ENCODE peak calls at places on chromosomes 13 and 19, in seven cellular contexts. One of them, this sample, is unnamed.
A peak's percentile ranks its signal among the peaks of the same experiment; 100 is the strongest.

GRCh38 chr19:18883530-18884304 is 12.2 kb downstream of the CERS1 start:
- DNase-seq in HCT116: no peak
- DNase-seq in PC-3: no peak
- DNase-seq in GM23248: no peak
- DNase-seq in neural progenitor cell: no peak
- DNase-seq in hepatocyte: no peak
- DNase-seq in GM23338: no peak
- DNase-seq in this sample: peak; percentile 1

GRCh38 chr19:10517760-10518443 is 655 bp upstream of the S1PR5 start:
- DNase-seq in HCT116: no peak
- DNase-seq in GM23248: peak; percentile 62
- DNase-seq in neural progenitor cell: peak; percentile 39
- DNase-seq in hepatocyte: peak; percentile 19
- DNase-seq in GM23338: peak; percentile 57
- DNase-seq in PC-3: peak; percentile 41
- DNase-seq in this sample: no peak

GRCh38 chr13:33070713-33071112 is 54.5 kb downstream of the KL start:
- DNase-seq in HCT116: no peak
- DNase-seq in hepatocyte: no peak
- DNase-seq in GM23338: no peak
- DNase-seq in neural progenitor cell: no peak
- DNase-seq in GM23248: peak; percentile 21
- DNase-seq in PC-3: peak; percentile 64
- DNase-seq in this sample: no peak

GRCh38 chr13:113897161-113897560 is 33.3 kb upstream of the GAS6 start:
- DNase-seq in GM23248: peak; percentile 98
- DNase-seq in PC-3: peak; percentile 92
- DNase-seq in neural progenitor cell: no peak
- DNase-seq in GM23338: no peak
- DNase-seq in HCT116: no peak
- DNase-seq in hepatocyte: no peak
- DNase-seq in this sample: peak; percentile 2

GRCh38 chr19:47124937-47125668 is 5.5 kb upstream of the SAE1 start:
- DNase-seq in HCT116: peak; percentile 85
- DNase-seq in PC-3: peak; percentile 86
- DNase-seq in neural progenitor cell: peak; percentile 83
- DNase-seq in hepatocyte: peak; percentile 86
- DNase-seq in GM23248: peak; percentile 81
- DNase-seq in GM23338: peak; percentile 96
- DNase-seq in this sample: peak; percentile 55

GRCh38 chr19:30444686-30445232 is 72.6 kb downstream of the ZNF536 start:
- DNase-seq in GM23248: no peak
- DNase-seq in hepatocyte: no peak
- DNase-seq in GM23338: no peak
- DNase-seq in neural progenitor cell: no peak
- DNase-seq in PC-3: no peak
- DNase-seq in HCT116: no peak
- DNase-seq in this sample: no peak

GRCh38 chr19:10289167-10289835 is 451 bp upstream of the ICAM5 start:
- DNase-seq in hepatocyte: peak; percentile 68
- DNase-seq in PC-3: peak; percentile 45
- DNase-seq in neural progenitor cell: peak; percentile 73
- DNase-seq in GM23248: peak; percentile 93
- DNase-seq in HCT116: peak; percentile 77
- DNase-seq in GM23338: peak; percentile 93
- DNase-seq in this sample: peak; percentile 83

GRCh38 chr19:38401148-38401547 is 1.7 kb upstream of the FAM98C start:
- DNase-seq in GM23338: peak; percentile 20
- DNase-seq in GM23248: peak; percentile 60
- DNase-seq in HCT116: no peak
- DNase-seq in neural progenitor cell: no peak
- DNase-seq in hepatocyte: no peak
- DNase-seq in PC-3: peak; percentile 58
- DNase-seq in this sample: no peak

GRCh38 chr13:38543561-38543960 is 143.3 kb upstream of the FREM2 start:
- DNase-seq in GM23248: peak; percentile 11
- DNase-seq in HCT116: no peak
- DNase-seq in neural progenitor cell: no peak
- DNase-seq in hepatocyte: no peak
- DNase-seq in GM23338: no peak
- DNase-seq in PC-3: no peak
- DNase-seq in this sample: no peak

GRCh38 chr13:24232037-24232436 is 71.5 kb downstream of the SPATA13 start:
- DNase-seq in PC-3: peak; percentile 10
- DNase-seq in HCT116: no peak
- DNase-seq in GM23248: no peak
- DNase-seq in GM23338: no peak
- DNase-seq in neural progenitor cell: no peak
- DNase-seq in hepatocyte: no peak
- DNase-seq in this sample: no peak

GRCh38 chr13:24230428-24231072 is 70.0 kb downstream of the SPATA13 start:
- DNase-seq in HCT116: no peak
- DNase-seq in GM23248: no peak
- DNase-seq in PC-3: no peak
- DNase-seq in GM23338: no peak
- DNase-seq in neural progenitor cell: no peak
- DNase-seq in hepatocyte: no peak
- DNase-seq in this sample: no peak

GRCh38 chr13:24226762-24227161 is 66.2 kb downstream of the SPATA13 start:
- DNase-seq in PC-3: no peak
- DNase-seq in hepatocyte: no peak
- DNase-seq in GM23338: peak; percentile 41
- DNase-seq in HCT116: no peak
- DNase-seq in neural progenitor cell: no peak
- DNase-seq in GM23248: no peak
- DNase-seq in this sample: no peak

GRCh38 chr13:24225930-24226329 is 65.4 kb downstream of the SPATA13 start:
- DNase-seq in PC-3: no peak
- DNase-seq in hepatocyte: no peak
- DNase-seq in GM23248: no peak
- DNase-seq in HCT116: no peak
- DNase-seq in GM23338: peak; percentile 27
- DNase-seq in neural progenitor cell: no peak
- DNase-seq in this sample: no peak

DNA sequence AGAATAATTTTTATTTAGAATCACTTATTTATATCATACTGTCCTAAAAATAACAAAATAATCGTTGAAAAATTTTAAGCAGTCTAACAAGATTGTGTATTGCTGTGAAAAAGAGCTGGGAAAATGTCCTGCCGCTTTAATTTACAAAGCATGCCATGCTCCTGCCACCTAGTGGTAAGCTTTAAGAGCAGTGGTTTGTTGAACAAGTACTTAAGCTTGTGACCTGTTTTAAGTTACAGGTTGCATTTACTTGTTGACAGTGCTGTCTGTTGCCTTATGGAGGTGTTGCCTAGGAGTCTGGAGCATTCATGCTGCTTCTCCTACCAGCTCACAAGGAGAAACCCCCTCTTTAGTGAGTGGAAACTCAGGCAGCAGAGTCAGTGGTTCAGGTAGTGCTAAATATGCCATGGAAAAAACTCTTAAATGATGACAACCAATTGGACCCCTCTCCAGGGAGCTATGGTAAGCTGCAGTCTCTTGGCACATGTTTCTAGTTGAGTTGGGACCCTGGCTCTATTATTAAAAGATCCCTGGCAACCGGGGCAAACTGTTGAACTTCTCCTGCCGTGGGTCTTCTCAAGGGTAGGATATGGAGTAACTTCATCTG is 68.4 kb downstream of the SPATA13 start:
- DNase-seq in HCT116: peak; percentile 57
- DNase-seq in GM23338: peak; percentile 90
- DNase-seq in neural progenitor cell: peak; percentile 75
- DNase-seq in PC-3: peak; percentile 74
- DNase-seq in hepatocyte: peak; percentile 79
- DNase-seq in GM23248: peak; percentile 79
- DNase-seq in this sample: peak; percentile 31
- TF ChIP-seq EZH2phosphoT487 in HCT116: no peak
- TF ChIP-seq EZH2phosphoT487 in GM23338: no peak
- TF ChIP-seq EZH2phosphoT487 in neural progenitor cell: no peak
- TF ChIP-seq EZH2phosphoT487 in PC-3: no peak
- TF ChIP-seq EZH2phosphoT487 in hepatocyte: no peak
- TF ChIP-seq EZH2phosphoT487 in GM23248: no peak
- TF ChIP-seq EZH2phosphoT487 in this sample: no peak

GRCh38 chr13:73096173-73097117 is 37.6 kb downstream of the KLF5 start:
- DNase-seq in GM23248: no peak
- DNase-seq in HCT116: no peak
- DNase-seq in neural progenitor cell: no peak
- DNase-seq in PC-3: peak; percentile 90
- DNase-seq in hepatocyte: peak; percentile 26
- DNase-seq in GM23338: no peak
- DNase-seq in this sample: no peak
- H3K4me2 ChIP-seq in GM23248: no peak overlapping the region
- H3K4me2 ChIP-seq in HCT116: peak overlapping the region; percentile 63
- H3K4me2 ChIP-seq in neural progenitor cell: no peak overlapping the region
- H3K4me2 ChIP-seq in PC-3: peak overlapping the region; percentile 44
- H3K4me2 ChIP-seq in hepatocyte: no peak overlapping the region
- H3K4me2 ChIP-seq in GM23338: no peak overlapping the region
- H3K4me2 ChIP-seq in this sample: no peak overlapping the region

DNA sequence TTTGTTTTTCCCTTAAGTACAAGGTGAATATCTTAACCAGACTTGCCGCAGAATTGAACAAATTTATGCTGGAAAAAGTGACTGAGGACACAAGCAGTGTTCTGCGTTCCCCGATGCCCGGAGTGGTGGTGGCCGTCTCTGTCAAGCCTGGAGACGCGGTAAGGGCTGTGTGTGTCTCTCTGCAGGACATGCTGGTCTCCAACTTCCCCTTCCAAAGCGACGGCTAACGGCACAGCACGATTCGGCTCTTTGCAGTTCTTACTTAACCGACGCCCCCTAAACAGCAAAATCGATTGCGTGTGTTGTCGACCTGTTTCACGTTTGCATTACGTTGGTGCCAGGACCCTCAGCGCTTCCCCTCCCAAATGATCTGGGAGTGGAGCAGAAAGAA is 73.2 kb downstream of the GGACT start:
- DNase-seq in GM23338: peak; percentile 56
- DNase-seq in neural progenitor cell: no peak
- DNase-seq in HCT116: no peak
- DNase-seq in GM23248: no peak
- DNase-seq in hepatocyte: no peak
- DNase-seq in PC-3: no peak
- DNase-seq in this sample: no peak
- TF ChIP-seq EZH2phosphoT487 in GM23338: no peak
- TF ChIP-seq EZH2phosphoT487 in neural progenitor cell: no peak
- TF ChIP-seq EZH2phosphoT487 in HCT116: no peak
- TF ChIP-seq EZH2phosphoT487 in GM23248: no peak
- TF ChIP-seq EZH2phosphoT487 in hepatocyte: no peak
- TF ChIP-seq EZH2phosphoT487 in PC-3: no peak
- TF ChIP-seq EZH2phosphoT487 in this sample: no peak

DNA sequence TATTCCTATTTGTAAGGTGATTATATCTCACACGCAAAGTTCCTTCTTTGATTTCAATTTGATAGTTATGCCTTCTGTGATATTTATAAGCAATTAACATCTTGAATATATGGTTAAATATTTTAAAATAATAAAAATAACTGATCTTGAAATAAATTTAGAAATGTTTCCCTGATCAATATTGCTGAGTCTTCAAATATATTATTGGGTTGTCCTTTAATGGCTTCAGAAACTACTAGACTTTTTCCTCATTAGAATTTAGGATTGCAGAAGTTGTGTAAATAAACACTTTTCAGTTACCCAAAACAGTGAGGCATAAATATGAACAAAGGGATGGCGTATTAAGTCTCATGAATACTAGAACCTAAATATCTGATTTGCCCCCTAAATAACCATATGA is 252.3 kb upstream of the PRR20A start:
- DNase-seq in PC-3: no peak
- DNase-seq in GM23338: no peak
- DNase-seq in HCT116: no peak
- DNase-seq in neural progenitor cell: no peak
- DNase-seq in GM23248: no peak
- DNase-seq in hepatocyte: no peak
- DNase-seq in this sample: no peak
- H3K4me2 ChIP-seq in PC-3: no peak overlapping the region
- H3K4me2 ChIP-seq in GM23338: no peak overlapping the region
- H3K4me2 ChIP-seq in HCT116: no peak overlapping the region
- H3K4me2 ChIP-seq in neural progenitor cell: no peak overlapping the region
- H3K4me2 ChIP-seq in GM23248: no peak overlapping the region
- H3K4me2 ChIP-seq in hepatocyte: no peak overlapping the region
- H3K4me2 ChIP-seq in this sample: no peak overlapping the region

This sample was measured in MM.1S.